ENCODE peak calls at places on chromosomes 3 and 15, in six cellular contexts. I is adipocyte, D is hepatocyte, B is SK-N-SH, Q is heart left ventricle, A is Panc1. O is an unnamed sample.

GRCh38 chr3:8210752-8211405 is 290.7 kb upstream of the LMCD1 start:
- DNase-seq in I (no peak), D (no peak), B (no peak), Q (no peak), A (no peak), O (no peak)

GRCh38 chr15:37765809-37766208 is 168.6 kb upstream of the TMCO5A start:
- DNase-seq in I (no peak), D (peak; percentile 6), B (no peak), Q (peak; percentile 28), A (no peak), O (no peak)

GRCh38 chr3:73259291-73259690 is 197.8 kb downstream of the EBLN2 start:
- DNase-seq in I (no peak), D (no peak), B (no peak), Q (no peak), A (no peak), O (no peak)

GRCh38 chr3:149621218-149622005 is 36.4 kb downstream of the WWTR1 start:
- DNase-seq in I (peak; percentile 74), D (no peak), B (no peak), Q (no peak), A (no peak), O (no peak)

GRCh38 chr3:30751610-30752299 is 142.7 kb downstream of the GADL1 start:
- DNase-seq in I (peak; percentile 57), D (peak; percentile 49), B (peak; percentile 24), Q (no peak), A (no peak), O (peak; percentile 4)

GRCh38 chr15:89367485-89368451 is 33.1 kb upstream of the POLG start:
- DNase-seq in I (peak; percentile 11), D (no peak), B (peak; percentile 98), Q (no peak), A (no peak), O (peak; percentile 96)

GRCh38 chr3:169430687-169431404 is 232.7 kb downstream of the MECOM start:
- DNase-seq in I (no peak), D (peak; percentile 11), B (no peak), Q (peak; percentile 28), A (no peak), O (no peak)

GRCh38 chr15:77966540-77967290 is 110.8 kb downstream of the TBC1D2B start:
- DNase-seq in I (peak; percentile 81), D (peak; percentile 61), B (peak; percentile 78), Q (no peak), A (no peak), O (peak; percentile 86)

GRCh38 chr15:96792216-96792615 is 461.7 kb downstream of the NR2F2 start:
- DNase-seq in I (no peak), D (no peak), B (no peak), Q (no peak), A (no peak), O (no peak)

GRCh38 chr3:153354641-153355040 is 192.6 kb downstream of the RAP2B start:
- DNase-seq in I (no peak), D (no peak), B (no peak), Q (no peak), A (no peak), O (no peak)

GRCh38 chr3:141228385-141228784 is 3.2 kb upstream of the PXYLP1 start:
- DNase-seq in I (no peak), D (no peak), B (no peak), Q (no peak), A (no peak), O (no peak)

GRCh38 chr15:39591141-39591895 is 10.4 kb downstream of the THBS1 start:
- DNase-seq in I (peak; percentile 19), D (no peak), B (no peak), Q (no peak), A (no peak), O (no peak)

GRCh38 chr3:61569856-61570255 is 8.5 kb downstream of the PTPRG start:
- DNase-seq in I (no peak), D (no peak), B (no peak), Q (no peak), A (no peak), O (no peak)

GRCh38 chr3:49387721-49388120 is 24.1 kb downstream of the RHOA start:
- DNase-seq in I (no peak), D (no peak), B (no peak), Q (no peak), A (peak; percentile 47), O (no peak)

GRCh38 chr3:189365609-189366564 is 194.1 kb downstream of the TPRG1 start:
- DNase-seq in I (peak; percentile 61), D (no peak), B (no peak), Q (no peak), A (no peak), O (no peak)

GRCh38 chr15:58276924-58277323 is 138.7 kb downstream of the AQP9 start:
- DNase-seq in I (no peak), D (no peak), B (no peak), Q (no peak), A (no peak), O (no peak)

GRCh38 chr3:56494679-56495322 is 26.5 kb upstream of the ERC2 start:
- DNase-seq in I (peak; percentile 92), D (peak; percentile 94), B (peak; percentile 66), Q (peak; percentile 81), A (peak; percentile 58), O (peak; percentile 70)

GRCh38 chr3:69063636-69064035 is 11.5 kb upstream of the TMF1 start:
- DNase-seq in I (no peak), D (no peak), B (no peak), Q (no peak), A (no peak), O (no peak)

GRCh38 chr15:73054417-73054963 is 2.2 kb downstream of the NEO1 start:
- DNase-seq in I (no peak), D (peak; percentile 30), B (no peak), Q (no peak), A (no peak), O (no peak)

GRCh38 chr3:24952388-24952787 is 457.7 kb upstream of the THRB start:
- DNase-seq in I (no peak), D (no peak), B (no peak), Q (no peak), A (no peak), O (peak; percentile 36)

GRCh38 chr3:5138214-5138981 is 16.3 kb downstream of the ARL8B start:
- DNase-seq in I (peak; percentile 61), D (peak; percentile 13), B (no peak), Q (no peak), A (no peak), O (no peak)

GRCh38 chr15:87610366-87610765 is 646.2 kb downstream of the NTRK3 start:
- DNase-seq in I (no peak), D (no peak), B (no peak), Q (no peak), A (no peak), O (no peak)

GRCh38 chr3:106022913-106023312 is 154.1 kb upstream of the CBLB start:
- DNase-seq in I (peak; percentile 56), D (no peak), B (no peak), Q (no peak), A (no peak), O (no peak)

GRCh38 chr3:178512627-178513026 is 23.6 kb upstream of the KCNMB2 start:
- DNase-seq in I (no peak), D (no peak), B (no peak), Q (no peak), A (no peak), O (no peak)

GRCh38 chr3:53708001-53708621 is 138.1 kb downstream of the CHDH start:
- DNase-seq in I (no peak), D (no peak), B (no peak), Q (peak; percentile 59), A (no peak), O (no peak)

GRCh38 chr3:126133606-126134005 is 46.8 kb downstream of the ALDH1L1 start:
- DNase-seq in I (no peak), D (no peak), B (no peak), Q (no peak), A (no peak), O (peak; percentile 21)

GRCh38 chr3:30750967-30751366 is 143.5 kb downstream of the GADL1 start:
- DNase-seq in I (no peak), D (no peak), B (no peak), Q (no peak), A (no peak), O (peak; percentile 8)

GRCh38 chr3:4741404-4742307 is 237.6 kb upstream of the BHLHE40 start:
- DNase-seq in I (peak; percentile 83), D (peak; percentile 46), B (no peak), Q (peak; percentile 59), A (peak; percentile 89), O (no peak)

GRCh38 chr3:35785540-35785939 is 146.2 kb downstream of the ARPP21 start:
- DNase-seq in I (no peak), D (no peak), B (no peak), Q (no peak), A (no peak), O (no peak)

GRCh38 chr15:71810256-71811035 is at the start of gene NR2E3:
- DNase-seq in I (no peak), D (no peak), B (peak; percentile 20), Q (no peak), A (no peak), O (no peak)

GRCh38 chr3:116135462-116135861 is 309.8 kb downstream of the LSAMP start:
- DNase-seq in I (peak; percentile 46), D (no peak), B (peak; percentile 36), Q (peak; percentile 68), A (no peak), O (no peak)

GRCh38 chr3:72043212-72044133 is 258.5 kb upstream of the PROK2 start:
- DNase-seq in I (peak; percentile 31), D (no peak), B (no peak), Q (peak; percentile 30), A (no peak), O (no peak)
- H3K4me3 ChIP-seq in I (no peak overlapping the region), D (no peak overlapping the region), B (no peak overlapping the region), Q (no peak overlapping the region), A (no peak overlapping the region), O (no peak overlapping the region)

GRCh38 chr3:47408839-47409229 is 28.0 kb downstream of the PTPN23 start:
- DNase-seq in I (no peak), D (no peak), B (no peak), Q (no peak), A (no peak), O (peak; percentile 45)

GRCh38 chr3:47407896-47408838 is 27.3 kb downstream of the PTPN23 start:
- DNase-seq in I (no peak), D (no peak), B (no peak), Q (no peak), A (no peak), O (peak; percentile 48)

GRCh38 chr3:47410417-47410720 is 29.5 kb downstream of the PTPN23 start:
- DNase-seq in I (no peak), D (no peak), B (no peak), Q (no peak), A (no peak), O (peak; percentile 66)

GRCh38 chr3:47409688-47410416 is 29.0 kb downstream of the PTPN23 start:
- DNase-seq in I (no peak), D (no peak), B (no peak), Q (no peak), A (no peak), O (peak; percentile 60)

GRCh38 chr3:47409284-47409683 is 28.5 kb downstream of the PTPN23 start:
- DNase-seq in I (no peak), D (no peak), B (no peak), Q (no peak), A (no peak), O (peak; percentile 47)
- H3K4me3 ChIP-seq in I (no peak overlapping the region), D (no peak overlapping the region), B (no peak overlapping the region), Q (no peak overlapping the region), A (no peak overlapping the region), O (no peak overlapping the region)

GRCh38 chr3:197293605-197294237 is 4.7 kb downstream of the DLG1 start:
- DNase-seq in I (no peak), D (no peak), B (no peak), Q (no peak), A (no peak), O (no peak)
- H3K4me3 ChIP-seq in I (no peak overlapping the region), D (no peak overlapping the region), B (no peak overlapping the region), Q (no peak overlapping the region), A (no peak overlapping the region), O (no peak overlapping the region)

GRCh38 chr3:128491071-128491899 is 1.7 kb downstream of the GATA2 start:
- DNase-seq in I (peak; percentile 49), D (no peak), B (no peak), Q (no peak), A (no peak), O (peak; percentile 75)
- H3K4me3 ChIP-seq in I (no peak overlapping the region), D (no peak overlapping the region), B (peak overlapping the region; percentile 75), Q (peak overlapping the region; percentile 79), A (no peak overlapping the region), O (no peak overlapping the region)